ENCODE peak calls at places on chromosomes 16 and 17, in ten cellular contexts. D is right cardiac atrium; H is stimulated activated CD4-positive, alpha-beta T cell treated with anti-CD3 and anti-CD28 coated beads, Interleukin-12 subunit alpha, Interleukin-12 subunit beta, amount 100 ng/mL, for 4 hours; F is WTC11; Q is PC-3; B is ELF-1; K is stomach; Z is testis; Y is tibial nerve; N is transverse colon. T is an unnamed sample.

GRCh38 chr17:48262982-48263586 is 155.5 kb downstream of the SNX11 start:
- DNase-seq in D (no peak), H (no peak), F (no peak), Q (peak), B (no peak), K (no peak), Z (no peak), Y (no peak), N (no peak), T (no peak)

GRCh38 chr17:70865993-70866804 is 696.9 kb downstream of the KCNJ2 start:
- DNase-seq in D (no peak), H (no peak), F (no peak), Q (no peak), B (no peak), K (no peak), Z (no peak), Y (no peak), N (no peak), T (no peak)

GRCh38 chr17:53630638-53631037 is 192.1 kb upstream of the KIF2B start:
- DNase-seq in D (no peak), H (no peak), F (no peak), Q (no peak), B (no peak), K (no peak), Z (no peak), Y (no peak), N (no peak), T (no peak)

GRCh38 chr16:67708368-67708771 is 10.7 kb downstream of the GFOD2 start:
- DNase-seq in D (no peak), H (no peak), F (no peak), Q (peak), B (no peak), K (no peak), Z (no peak), Y (no peak), N (no peak), T (no peak)

GRCh38 chr17:28878981-28879380 is 18.6 kb downstream of the FLOT2 start:
- DNase-seq in D (no peak), H (no peak), F (peak), Q (peak), B (peak), K (peak), Z (peak), Y (no peak), N (no peak), T (no peak)

GRCh38 chr17:13490427-13490826 is 111.3 kb downstream of the HS3ST3A1 start:
- DNase-seq in D (no peak), H (no peak), F (no peak), Q (no peak), B (no peak), K (no peak), Z (no peak), Y (no peak), N (no peak), T (no peak)

GRCh38 chr17:13601776-13602551 is at the start of gene HS3ST3A1:
- DNase-seq in D (peak), H (no peak), F (peak), Q (peak), B (peak), K (no peak), Z (peak), Y (no peak), N (peak), T (peak)

GRCh38 chr17:16428098-16428882 is 12.9 kb downstream of the TRPV2 start:
- DNase-seq in D (no peak), H (peak), F (peak), Q (peak), B (peak), K (peak), Z (peak), Y (no peak), N (peak), T (no peak)

GRCh38 chr17:47707056-47707791 is 13.3 kb downstream of the TBKBP1 start:
- DNase-seq in D (no peak), H (no peak), F (no peak), Q (no peak), B (no peak), K (no peak), Z (no peak), Y (no peak), N (no peak), T (no peak)

GRCh38 chr16:50711862-50712567 is 18.6 kb downstream of the NOD2 start:
- DNase-seq in D (peak), H (no peak), F (no peak), Q (no peak), B (no peak), K (no peak), Z (no peak), Y (no peak), N (no peak), T (no peak)

GRCh38 chr17:27217631-27218030 is 76.3 kb upstream of the WSB1 start:
- DNase-seq in D (no peak), H (no peak), F (no peak), Q (no peak), B (no peak), K (no peak), Z (no peak), Y (no peak), N (no peak), T (no peak)

GRCh38 chr17:48723555-48724239 is 712 bp downstream of the PRAC2 start:
- DNase-seq in D (no peak), H (no peak), F (peak), Q (peak), B (peak), K (no peak), Z (no peak), Y (no peak), N (peak), T (peak)

GRCh38 chr16:89114159-89114981 is 20.7 kb downstream of the ACSF3 start:
- DNase-seq in D (no peak), H (no peak), F (peak), Q (no peak), B (peak), K (no peak), Z (no peak), Y (no peak), N (peak), T (no peak)

GRCh38 chr17:36808181-36808661 is 129.1 kb upstream of the LHX1 start:
- DNase-seq in D (no peak), H (no peak), F (peak), Q (no peak), B (peak), K (no peak), Z (peak), Y (no peak), N (no peak), T (peak)

T was measured in retina.